ENCODE peak calls at places on chromosomes 4 and X, in five cellular contexts. One of them, this sample, is unnamed.

GRCh38 chrX:53156207-53156596 is 62.3 kb downstream of the KANTR start:
- DNase-seq in A673: no peak
- DNase-seq in HL-60: no peak
- DNase-seq in left ventricle myocardium inferior: no peak
- DNase-seq in right lobe of liver: no peak
- DNase-seq in this sample: no peak

GRCh38 chr4:165974647-165975335 is 101.8 kb downstream of the TLL1 start:
- DNase-seq in A673: no peak
- DNase-seq in HL-60: no peak
- DNase-seq in left ventricle myocardium inferior: no peak
- DNase-seq in right lobe of liver: no peak
- DNase-seq in this sample: no peak

GRCh38 chrX:154750301-154751120 is at the start of gene GAB3:
- DNase-seq in A673: peak
- DNase-seq in HL-60: no peak
- DNase-seq in left ventricle myocardium inferior: peak
- DNase-seq in right lobe of liver: peak
- DNase-seq in this sample: no peak

GRCh38 chrX:14899607-14900006 is 26.4 kb downstream of the MOSPD2 start:
- DNase-seq in A673: peak
- DNase-seq in HL-60: no peak
- DNase-seq in left ventricle myocardium inferior: no peak
- DNase-seq in right lobe of liver: no peak
- DNase-seq in this sample: no peak

GRCh38 chr4:17098401-17098800 is 200.0 kb upstream of the LDB2 start:
- DNase-seq in A673: peak
- DNase-seq in HL-60: no peak
- DNase-seq in left ventricle myocardium inferior: no peak
- DNase-seq in right lobe of liver: no peak
- DNase-seq in this sample: no peak

GRCh38 chr4:73964862-73965611 is 16.8 kb downstream of the PF4 start:
- DNase-seq in A673: peak
- DNase-seq in HL-60: peak
- DNase-seq in left ventricle myocardium inferior: no peak
- DNase-seq in right lobe of liver: peak
- DNase-seq in this sample: no peak

GRCh38 chrX:9171841-9172240 is 137.9 kb upstream of the FAM9B start:
- DNase-seq in A673: no peak
- DNase-seq in HL-60: no peak
- DNase-seq in left ventricle myocardium inferior: no peak
- DNase-seq in right lobe of liver: no peak
- DNase-seq in this sample: no peak

GRCh38 chr4:55865228-55865806 is 11.9 kb downstream of the EXOC1 start:
- DNase-seq in A673: no peak
- DNase-seq in HL-60: no peak
- DNase-seq in left ventricle myocardium inferior: no peak
- DNase-seq in right lobe of liver: no peak
- DNase-seq in this sample: no peak

GRCh38 chr4:120353235-120353634 is 286.6 kb upstream of the MAD2L1 start:
- DNase-seq in A673: no peak
- DNase-seq in HL-60: no peak
- DNase-seq in left ventricle myocardium inferior: no peak
- DNase-seq in right lobe of liver: no peak
- DNase-seq in this sample: no peak

GRCh38 chr4:38866973-38867477 is 581 bp upstream of the FAM114A1 start:
- DNase-seq in A673: no peak
- DNase-seq in HL-60: no peak
- DNase-seq in left ventricle myocardium inferior: no peak
- DNase-seq in right lobe of liver: no peak
- DNase-seq in this sample: no peak
- TF ChIP-seq CTCF in A673: no peak
- TF ChIP-seq CTCF in HL-60: no peak
- TF ChIP-seq CTCF in left ventricle myocardium inferior: peak
- TF ChIP-seq CTCF in right lobe of liver: peak
- TF ChIP-seq CTCF in this sample: no peak

GRCh38 chr4:138310498-138310897 is 68.3 kb upstream of the SLC7A11 start:
- DNase-seq in A673: no peak
- DNase-seq in HL-60: no peak
- DNase-seq in left ventricle myocardium inferior: no peak
- DNase-seq in right lobe of liver: no peak
- DNase-seq in this sample: no peak
- H3K4me3 ChIP-seq in A673: no peak
- H3K4me3 ChIP-seq in HL-60: no peak
- H3K4me3 ChIP-seq in left ventricle myocardium inferior: no peak
- H3K4me3 ChIP-seq in right lobe of liver: no peak
- H3K4me3 ChIP-seq in this sample: no peak

GRCh38 chrX:56764153-56764974 is 35.3 kb downstream of the NBDY start:
- DNase-seq in A673: peak
- DNase-seq in HL-60: peak
- DNase-seq in left ventricle myocardium inferior: no peak
- DNase-seq in right lobe of liver: peak
- DNase-seq in this sample: peak

GRCh38 chrX:56762220-56762619 is 33.2 kb downstream of the NBDY start:
- DNase-seq in A673: no peak
- DNase-seq in HL-60: no peak
- DNase-seq in left ventricle myocardium inferior: no peak
- DNase-seq in right lobe of liver: no peak
- DNase-seq in this sample: no peak

GRCh38 chrX:56764975-56765791 is 36.1 kb downstream of the NBDY start:
- DNase-seq in A673: peak
- DNase-seq in HL-60: peak
- DNase-seq in left ventricle myocardium inferior: no peak
- DNase-seq in right lobe of liver: no peak
- DNase-seq in this sample: no peak

GRCh38 chrX:56762707-56763555 is 33.9 kb downstream of the NBDY start:
- DNase-seq in A673: no peak
- DNase-seq in HL-60: no peak
- DNase-seq in left ventricle myocardium inferior: no peak
- DNase-seq in right lobe of liver: no peak
- DNase-seq in this sample: no peak

DNA sequence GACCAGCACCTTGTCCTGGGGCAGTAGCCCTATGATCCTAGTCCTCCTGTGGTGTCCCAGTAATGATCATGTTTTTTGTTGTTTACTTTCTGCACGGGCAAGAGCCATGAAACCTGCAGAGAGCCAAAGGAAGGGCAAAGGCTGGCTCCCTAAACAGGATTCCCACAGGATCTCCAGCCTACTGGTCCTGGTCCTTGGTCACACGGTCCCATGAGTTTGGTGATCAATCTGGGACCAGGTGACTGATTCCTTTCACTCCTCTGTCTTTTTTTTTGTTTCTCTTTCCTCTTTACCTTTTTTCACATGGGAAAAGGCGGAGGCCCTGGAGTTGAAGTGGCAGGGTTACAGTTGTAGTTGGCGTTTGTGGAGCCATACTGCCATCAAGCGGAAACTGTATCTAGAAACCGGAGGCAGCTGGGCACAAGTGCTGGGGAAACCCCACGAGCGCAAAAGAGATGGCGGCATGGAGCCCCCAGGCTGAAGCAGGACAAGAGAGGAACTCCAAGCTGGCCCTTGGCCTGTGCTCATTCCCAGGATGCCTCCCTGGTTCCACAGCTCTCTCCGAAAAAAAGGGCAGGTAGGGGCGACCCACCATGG is 34.6 kb downstream of the NBDY start:
- DNase-seq in A673: peak
- DNase-seq in HL-60: peak
- DNase-seq in left ventricle myocardium inferior: no peak
- DNase-seq in right lobe of liver: peak
- DNase-seq in this sample: no peak
- H3K27ac ChIP-seq in A673: peak
- H3K27ac ChIP-seq in HL-60: peak
- H3K27ac ChIP-seq in left ventricle myocardium inferior: no peak
- H3K27ac ChIP-seq in right lobe of liver: peak
- H3K27ac ChIP-seq in this sample: no peak

DNA sequence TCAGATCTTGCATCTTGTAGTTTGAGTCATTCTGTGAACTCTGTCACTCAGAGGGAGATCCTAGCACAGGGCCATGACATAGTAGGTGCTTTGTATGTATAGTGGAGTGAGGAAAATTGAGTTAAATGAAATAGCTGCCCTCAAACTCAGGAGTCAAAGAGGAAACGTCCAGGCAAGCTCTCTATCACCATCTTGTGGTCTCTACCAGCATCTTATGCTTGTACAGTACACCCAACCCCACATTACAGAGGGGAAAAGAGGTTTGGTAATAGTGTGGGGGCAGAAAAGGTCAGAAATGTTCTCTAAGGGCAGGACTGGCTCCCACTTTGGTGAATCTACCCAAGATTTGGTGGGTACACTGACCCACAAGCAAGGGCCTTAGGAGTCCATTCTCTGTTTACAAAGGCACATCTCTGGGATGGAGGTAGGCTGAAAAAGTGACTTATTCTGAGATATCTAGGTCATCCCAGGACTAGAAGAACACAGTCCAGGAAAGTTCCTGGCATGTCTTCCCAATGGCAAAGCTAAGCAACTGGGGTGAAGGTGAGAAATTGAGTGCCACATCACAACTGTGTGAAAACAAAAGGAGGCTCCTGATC is 131.8 kb downstream of the OR13H1 start:
- DNase-seq in A673: peak
- DNase-seq in HL-60: peak
- DNase-seq in left ventricle myocardium inferior: no peak
- DNase-seq in right lobe of liver: no peak
- DNase-seq in this sample: no peak
- TF ChIP-seq CTCF in A673: peak
- TF ChIP-seq CTCF in HL-60: peak
- TF ChIP-seq CTCF in left ventricle myocardium inferior: peak
- TF ChIP-seq CTCF in right lobe of liver: peak
- TF ChIP-seq CTCF in this sample: no peak

GRCh38 chr4:89299153-89299789 is 8.3 kb downstream of the GPRIN3 start:
- DNase-seq in A673: no peak
- DNase-seq in HL-60: no peak
- DNase-seq in left ventricle myocardium inferior: no peak
- DNase-seq in right lobe of liver: no peak
- DNase-seq in this sample: no peak
- H3K4me3 ChIP-seq in A673: no peak
- H3K4me3 ChIP-seq in HL-60: peak
- H3K4me3 ChIP-seq in left ventricle myocardium inferior: peak
- H3K4me3 ChIP-seq in right lobe of liver: peak
- H3K4me3 ChIP-seq in this sample: peak

GRCh38 chrX:12987340-12987739 is 12.4 kb downstream of the TMSB4X start:
- DNase-seq in A673: no peak
- DNase-seq in HL-60: no peak
- DNase-seq in left ventricle myocardium inferior: no peak
- DNase-seq in right lobe of liver: no peak
- DNase-seq in this sample: no peak

GRCh38 chrX:12986886-12987285 is 12.0 kb downstream of the TMSB4X start:
- DNase-seq in A673: no peak
- DNase-seq in HL-60: no peak
- DNase-seq in left ventricle myocardium inferior: no peak
- DNase-seq in right lobe of liver: no peak
- DNase-seq in this sample: no peak

GRCh38 chrX:12985336-12985735 is 10.4 kb downstream of the TMSB4X start:
- DNase-seq in A673: no peak
- DNase-seq in HL-60: no peak
- DNase-seq in left ventricle myocardium inferior: no peak
- DNase-seq in right lobe of liver: no peak
- DNase-seq in this sample: no peak

GRCh38 chrX:12986164-12986779 is 11.4 kb downstream of the TMSB4X start:
- DNase-seq in A673: no peak
- DNase-seq in HL-60: no peak
- DNase-seq in left ventricle myocardium inferior: no peak
- DNase-seq in right lobe of liver: no peak
- DNase-seq in this sample: no peak

DNA sequence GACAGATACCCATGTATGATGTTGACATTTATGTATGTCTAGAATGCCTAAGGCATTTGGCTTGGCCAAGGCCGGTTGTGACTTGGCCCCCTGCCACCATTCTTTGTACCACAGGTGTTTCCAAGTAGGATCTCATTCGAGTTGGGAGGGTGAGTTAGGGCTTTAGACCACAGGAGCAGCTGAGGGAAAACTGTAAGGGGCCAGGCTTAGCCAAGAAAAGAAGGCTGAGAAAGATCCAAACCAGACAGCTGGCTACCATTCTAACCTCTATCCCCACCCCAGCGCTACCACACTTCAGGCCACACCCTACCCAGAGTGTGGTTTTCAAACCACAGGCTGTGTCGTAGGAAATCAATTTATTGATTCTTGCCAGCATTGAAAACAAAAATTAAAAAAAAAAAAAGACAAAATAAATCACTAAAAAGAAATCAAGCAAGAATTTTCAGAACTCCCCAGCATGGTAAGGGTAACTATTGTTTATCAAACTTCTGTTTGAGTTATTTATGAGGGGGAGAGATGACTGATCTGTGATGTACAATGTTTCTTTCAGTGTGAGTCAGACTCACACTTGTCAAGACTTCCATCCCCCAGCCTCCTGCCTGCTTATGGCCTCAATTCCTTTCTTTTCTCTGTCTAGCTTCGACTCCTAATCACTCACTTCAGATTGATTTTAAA is 9.9 kb downstream of the TMSB4X start:
- DNase-seq in A673: no peak
- DNase-seq in HL-60: no peak
- DNase-seq in left ventricle myocardium inferior: no peak
- DNase-seq in right lobe of liver: no peak
- DNase-seq in this sample: no peak
- H3K27ac ChIP-seq in A673: no peak
- H3K27ac ChIP-seq in HL-60: no peak
- H3K27ac ChIP-seq in left ventricle myocardium inferior: no peak
- H3K27ac ChIP-seq in right lobe of liver: no peak
- H3K27ac ChIP-seq in this sample: no peak

GRCh38 chrX:100098660-100099375 is 311.3 kb downstream of the PCDH19 start:
- DNase-seq in A673: no peak
- DNase-seq in HL-60: no peak
- DNase-seq in left ventricle myocardium inferior: no peak
- DNase-seq in right lobe of liver: no peak
- DNase-seq in this sample: no peak
- TF ChIP-seq CTCF in A673: no peak
- TF ChIP-seq CTCF in HL-60: no peak
- TF ChIP-seq CTCF in left ventricle myocardium inferior: no peak
- TF ChIP-seq CTCF in right lobe of liver: no peak
- TF ChIP-seq CTCF in this sample: no peak

GRCh38 chrX:25144043-25144940 is 128.5 kb upstream of the ARX start:
- DNase-seq in A673: peak
- DNase-seq in HL-60: peak
- DNase-seq in left ventricle myocardium inferior: peak
- DNase-seq in right lobe of liver: peak
- DNase-seq in this sample: peak
- H3K4me3 ChIP-seq in A673: peak
- H3K4me3 ChIP-seq in HL-60: no peak
- H3K4me3 ChIP-seq in left ventricle myocardium inferior: peak
- H3K4me3 ChIP-seq in right lobe of liver: no peak
- H3K4me3 ChIP-seq in this sample: no peak

This sample was measured in tibial artery.